ENCODE peak calls at places on chromosome 3, in four cellular contexts. K is HEK293T, Q is GM12878, Y is K562. X is an unnamed sample.

GRCh38 chr3:11950576-11950975 is 53.6 kb upstream of the SYN2 start:
- DNase-seq in K (no peak), Q (no peak), Y (no peak), X (no peak)

GRCh38 chr3:113165841-113166240 is 45.5 kb upstream of the BOC start:
- DNase-seq in K (no peak), Q (no peak), Y (no peak), X (no peak)

GRCh38 chr3:177595789-177596188 is 398.5 kb upstream of the TBL1XR1 start:
- DNase-seq in K (no peak), Q (no peak), Y (no peak), X (no peak)

GRCh38 chr3:20039082-20039764 is 1.0 kb upstream of the KAT2B start:
- DNase-seq in K (no peak), Q (no peak), Y (peak; percentile 40), X (no peak)

GRCh38 chr3:142993958-142994442 is 7.4 kb upstream of the U2SURP start:
- DNase-seq in K (peak; percentile 72), Q (no peak), Y (peak; percentile 85), X (peak; percentile 66)

GRCh38 chr3:194671900-194672808 is at the start of gene LSG1:
- DNase-seq in K (peak; percentile 82), Q (peak; percentile 76), Y (peak; percentile 98), X (peak; percentile 90)

GRCh38 chr3:194577985-194578905 is 55.0 kb downstream of the TMEM44 start:
- DNase-seq in K (no peak), Q (no peak), Y (peak; percentile 67), X (peak; percentile 48)

GRCh38 chr3:16665282-16665741 is 60.1 kb upstream of the DAZL start:
- DNase-seq in K (peak; percentile 31), Q (no peak), Y (peak; percentile 16), X (no peak)

GRCh38 chr3:148648685-148649352 is 48.9 kb upstream of the AGTR1 start:
- DNase-seq in K (no peak), Q (no peak), Y (no peak), X (no peak)

DNA sequence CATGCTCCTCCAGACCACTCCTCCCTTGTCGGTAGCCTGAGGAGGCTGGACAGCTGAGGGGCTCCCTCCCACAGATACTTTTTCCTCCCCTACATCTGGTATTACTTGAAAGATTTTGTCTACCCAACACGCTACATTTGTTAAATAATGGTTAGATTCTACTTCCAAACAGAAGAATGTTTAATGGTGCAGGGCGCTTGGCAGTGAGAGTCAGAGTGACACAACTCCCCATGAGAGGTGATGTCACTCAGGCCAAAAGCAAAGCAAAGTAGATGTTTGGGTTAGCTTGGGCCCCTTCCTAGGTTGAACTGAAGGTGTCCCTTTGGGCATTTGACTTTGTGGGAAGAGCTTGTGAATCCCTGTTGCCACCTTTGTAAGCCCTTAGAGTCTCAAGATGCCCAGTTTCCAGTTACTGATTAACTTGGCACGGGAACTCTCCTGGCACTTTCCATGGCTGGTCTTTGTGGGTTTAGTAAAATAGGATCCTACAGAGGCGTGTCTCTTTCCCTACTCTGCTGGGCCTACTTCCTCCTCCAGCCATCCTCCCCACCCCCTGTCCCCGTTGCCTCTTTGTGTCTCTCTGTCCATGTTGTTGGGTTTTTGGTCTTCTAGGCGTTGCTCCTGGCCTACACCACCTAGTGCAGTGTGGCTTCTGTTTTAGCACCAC is 5.6 kb downstream of the LIMD1 start:
- DNase-seq in K (no peak), Q (no peak), Y (no peak), X (peak; percentile 16)
- TF ChIP-seq FOXK2 in K (no peak), Q (no peak), Y (no peak), X (no peak)

DNA sequence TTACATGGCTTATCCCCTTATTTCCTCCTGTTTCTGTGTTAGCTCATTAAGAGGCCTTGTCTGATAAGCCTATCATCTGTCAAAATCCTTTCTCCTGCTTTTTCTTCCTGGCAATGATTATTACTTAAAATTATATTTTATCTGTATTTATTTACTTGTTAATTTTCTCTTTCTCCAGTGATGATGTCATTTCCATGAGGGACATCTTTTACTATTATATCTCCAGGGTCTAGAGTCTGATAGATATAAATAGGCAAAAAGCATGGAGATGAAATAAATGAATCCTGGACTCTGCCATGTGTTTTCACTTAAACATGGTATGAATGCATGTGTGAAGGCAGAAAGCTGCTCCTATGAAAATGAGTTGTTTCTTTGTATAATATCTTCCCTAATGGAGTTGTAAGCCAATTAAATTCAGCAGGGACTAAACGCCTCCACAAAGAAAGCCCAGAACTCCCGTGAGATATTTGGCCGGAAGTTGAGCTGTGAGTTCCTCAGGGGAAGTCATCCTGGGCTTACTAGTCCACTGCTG is 375.2 kb downstream of the TUSC7 start:
- DNase-seq in K (no peak), Q (no peak), Y (no peak), X (no peak)
- TF ChIP-seq FOXK2 in K (no peak), Q (no peak), Y (no peak), X (no peak)

GRCh38 chr3:166451997-166452396 is 614.8 kb upstream of the BCHE start:
- DNase-seq in K (no peak), Q (no peak), Y (no peak), X (no peak)
- TF ChIP-seq FOXK2 in K (no peak), Q (no peak), Y (no peak), X (no peak)

DNA sequence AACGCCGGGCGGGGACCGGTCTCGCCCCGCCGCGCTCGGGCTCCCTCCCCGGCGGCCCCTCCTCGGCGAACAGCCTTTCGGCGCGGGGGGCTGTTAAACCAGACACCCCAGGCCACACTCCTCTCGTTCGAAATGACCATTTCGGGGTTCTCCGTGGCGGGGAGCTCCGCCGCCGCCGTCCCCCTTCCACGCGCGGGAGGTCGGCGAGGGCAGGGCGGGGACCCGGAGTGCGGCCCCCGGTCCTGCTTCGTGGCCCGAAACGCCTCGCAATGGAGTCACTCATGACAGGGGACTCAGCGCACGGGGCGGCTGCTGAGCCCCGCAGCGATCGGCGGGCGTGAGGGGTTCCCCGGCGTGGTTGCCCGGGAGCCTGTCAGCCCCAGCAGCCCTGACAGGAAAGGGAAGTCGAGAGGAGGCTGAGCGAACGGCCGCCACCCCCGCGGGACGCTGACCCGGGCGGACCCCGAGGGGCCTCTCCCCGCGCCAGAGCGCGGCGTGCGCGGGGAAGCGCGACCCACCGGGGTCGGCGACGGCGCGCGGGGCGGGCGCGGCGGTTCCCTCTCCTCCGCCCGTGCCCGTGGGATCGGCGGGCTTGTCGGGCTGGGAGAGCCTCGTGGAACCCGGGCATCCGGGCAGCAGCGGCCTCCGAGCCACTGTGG is 497 bp upstream of the PIGZ start:
- DNase-seq in K (peak; percentile 28), Q (no peak), Y (peak; percentile 64), X (no peak)
- TF ChIP-seq FOXK2 in K (no peak), Q (no peak), Y (no peak), X (no peak)

DNA sequence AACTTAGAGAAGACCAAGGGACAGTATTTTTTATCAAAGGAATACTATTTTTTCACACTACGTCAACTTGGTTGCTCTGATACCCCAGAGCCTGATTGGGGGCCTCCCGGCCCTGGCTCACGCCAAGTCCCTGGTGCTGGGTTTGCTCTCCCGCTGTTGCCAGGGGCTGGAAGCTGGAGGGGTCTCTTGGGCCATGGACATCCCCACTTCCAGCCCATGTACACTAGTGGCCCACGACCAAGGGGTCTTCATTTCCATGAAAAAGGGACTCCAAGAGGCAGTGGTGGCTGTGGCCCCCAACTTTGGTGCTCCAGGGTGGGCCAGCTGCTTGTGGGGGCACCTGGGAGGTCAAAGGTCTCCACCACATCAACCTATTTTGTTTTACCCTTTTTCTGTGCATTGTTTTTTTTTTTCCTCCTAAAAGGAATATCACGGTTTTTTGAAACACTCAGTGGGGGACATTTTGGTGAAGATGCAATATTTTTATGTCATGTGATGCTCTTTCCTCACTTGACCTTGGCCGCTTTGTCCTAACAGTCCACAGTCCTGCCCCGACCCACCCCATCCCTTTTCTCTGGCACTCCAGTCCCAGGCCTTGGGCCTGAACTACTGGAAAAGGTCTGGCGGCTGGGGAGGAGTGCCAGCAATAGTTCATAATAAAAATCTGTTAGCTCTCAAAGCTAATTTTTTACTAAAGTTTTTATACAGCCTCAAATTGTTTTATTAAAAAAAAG is 20.3 kb upstream of the BSN start:
- DNase-seq in K (no peak), Q (no peak), Y (no peak), X (no peak)
- TF ChIP-seq FOXK2 in K (no peak), Q (no peak), Y (no peak), X (no peak)

DNA sequence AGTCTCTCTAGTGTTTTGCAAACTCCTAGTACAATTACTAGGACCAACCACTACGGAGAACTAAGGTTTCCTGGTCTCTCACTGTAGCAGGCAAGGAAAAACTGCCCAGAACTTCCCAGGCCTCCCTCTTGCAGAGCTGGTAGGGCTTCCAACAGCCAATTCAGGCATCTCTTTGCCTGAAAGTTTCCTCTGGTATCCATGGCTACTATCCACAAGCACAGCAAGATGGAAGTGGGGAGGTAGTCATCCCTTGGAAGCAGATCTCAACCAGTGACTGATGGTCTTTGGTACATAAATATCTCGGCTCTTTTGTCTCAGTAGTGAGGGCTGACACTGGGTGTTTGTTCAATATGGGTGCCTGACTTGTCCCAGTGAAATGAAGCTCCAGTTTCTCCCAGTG is 201.3 kb upstream of the MRPL3 start:
- DNase-seq in K (no peak), Q (no peak), Y (no peak), X (no peak)
- TF ChIP-seq FOXK2 in K (no peak), Q (no peak), Y (no peak), X (no peak)

GRCh38 chr3:107927361-107928083 is 163.3 kb downstream of the CD47 start:
- DNase-seq in K (peak; percentile 85), Q (no peak), Y (peak; percentile 41), X (peak; percentile 66)

GRCh38 chr3:107933450-107933849 is 157.4 kb downstream of the CD47 start:
- DNase-seq in K (no peak), Q (no peak), Y (no peak), X (no peak)

DNA sequence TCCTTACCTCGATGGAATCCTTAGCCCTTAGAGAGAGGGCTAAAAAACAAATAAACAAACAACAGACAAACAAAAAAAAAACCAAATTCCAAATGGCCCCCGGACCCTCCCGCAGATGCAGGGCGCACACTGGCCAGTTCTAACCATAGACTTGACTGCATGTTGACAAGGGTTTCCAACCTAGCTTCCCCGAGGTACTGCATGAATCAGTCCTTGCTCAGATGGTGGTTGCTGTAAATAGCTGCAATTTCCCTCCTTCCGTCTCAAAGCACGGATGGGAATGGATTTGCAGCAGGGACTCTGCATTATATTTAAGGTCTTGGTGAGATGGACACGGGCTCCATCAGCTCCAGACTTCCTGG is 162.8 kb downstream of the CD47 start:
- DNase-seq in K (peak; percentile 38), Q (no peak), Y (no peak), X (no peak)
- TF ChIP-seq FOXK2 in K (no peak), Q (no peak), Y (no peak), X (no peak)

GRCh38 chr3:188931531-188931930 is 240.2 kb upstream of the TPRG1 start:
- DNase-seq in K (no peak), Q (no peak), Y (no peak), X (no peak)
- TF ChIP-seq FOXK2 in K (no peak), Q (no peak), Y (no peak), X (no peak)

GRCh38 chr3:151011427-151011826 is 38.9 kb upstream of the CLRN1 start:
- DNase-seq in K (no peak), Q (no peak), Y (no peak), X (no peak)

GRCh38 chr3:151014619-151015018 is 42.1 kb upstream of the CLRN1 start:
- DNase-seq in K (no peak), Q (no peak), Y (no peak), X (no peak)

GRCh38 chr3:151015762-151016161 is 43.2 kb upstream of the CLRN1 start:
- DNase-seq in K (no peak), Q (no peak), Y (no peak), X (no peak)

GRCh38 chr3:151012753-151013152 is 40.2 kb upstream of the CLRN1 start:
- DNase-seq in K (no peak), Q (no peak), Y (no peak), X (no peak)

GRCh38 chr3:151016421-151016820 is 43.9 kb upstream of the CLRN1 start:
- DNase-seq in K (no peak), Q (no peak), Y (no peak), X (no peak)
- TF ChIP-seq FOXK2 in K (no peak), Q (no peak), Y (no peak), X (no peak)